ENCODE peak calls at places on chromosomes 13 and 19, in ten cellular contexts. One of them, this sample, is unnamed.

GRCh38 chr19:3536429-3537100 is 2.4 kb upstream of the TEKTIP1 start:
- DNase-seq in uterus: no peak
- DNase-seq in dorsolateral prefrontal cortex: no peak
- DNase-seq in AG04450: no peak
- DNase-seq in cardiac muscle cell: no peak
- DNase-seq in colonic mucosa: no peak
- DNase-seq in tibial artery: no peak
- DNase-seq in heart right ventricle: peak; percentile 50
- DNase-seq in heart left ventricle: peak; percentile 67
- DNase-seq in brain microvascular endothelial cell: no peak
- DNase-seq in this sample: peak; percentile 45

GRCh38 chr19:55179570-55180484 is at the start of gene SYT5:
- DNase-seq in uterus: no peak
- DNase-seq in dorsolateral prefrontal cortex: no peak
- DNase-seq in AG04450: no peak
- DNase-seq in cardiac muscle cell: peak; percentile 42
- DNase-seq in colonic mucosa: peak; percentile 62
- DNase-seq in tibial artery: no peak
- DNase-seq in heart right ventricle: peak; percentile 48
- DNase-seq in heart left ventricle: peak; percentile 36
- DNase-seq in brain microvascular endothelial cell: no peak
- DNase-seq in this sample: peak; percentile 33

GRCh38 chr13:89294115-89294867 is 1623.1 kb downstream of the SLITRK5 start:
- DNase-seq in uterus: no peak
- DNase-seq in dorsolateral prefrontal cortex: no peak
- DNase-seq in AG04450: no peak
- DNase-seq in cardiac muscle cell: no peak
- DNase-seq in colonic mucosa: no peak
- DNase-seq in tibial artery: no peak
- DNase-seq in heart right ventricle: no peak
- DNase-seq in heart left ventricle: no peak
- DNase-seq in brain microvascular endothelial cell: no peak
- DNase-seq in this sample: no peak

GRCh38 chr13:50829226-50829625 is 14.3 kb downstream of the DLEU7 start:
- DNase-seq in uterus: no peak
- DNase-seq in dorsolateral prefrontal cortex: no peak
- DNase-seq in AG04450: no peak
- DNase-seq in cardiac muscle cell: no peak
- DNase-seq in colonic mucosa: no peak
- DNase-seq in tibial artery: no peak
- DNase-seq in heart right ventricle: no peak
- DNase-seq in heart left ventricle: no peak
- DNase-seq in brain microvascular endothelial cell: no peak
- DNase-seq in this sample: no peak

GRCh38 chr19:51224163-51224641 is 678 bp upstream of the CD33 start:
- DNase-seq in uterus: no peak
- DNase-seq in dorsolateral prefrontal cortex: no peak
- DNase-seq in AG04450: no peak
- DNase-seq in cardiac muscle cell: no peak
- DNase-seq in colonic mucosa: no peak
- DNase-seq in tibial artery: no peak
- DNase-seq in heart right ventricle: no peak
- DNase-seq in heart left ventricle: no peak
- DNase-seq in brain microvascular endothelial cell: no peak
- DNase-seq in this sample: no peak

GRCh38 chr19:39445258-39446071 is at the start of gene SUPT5H:
- DNase-seq in uterus: peak; percentile 97
- DNase-seq in dorsolateral prefrontal cortex: peak; percentile 95
- DNase-seq in AG04450: peak; percentile 95
- DNase-seq in cardiac muscle cell: peak; percentile 98
- DNase-seq in colonic mucosa: peak; percentile 98
- DNase-seq in tibial artery: peak; percentile 98
- DNase-seq in heart right ventricle: peak; percentile 96
- DNase-seq in heart left ventricle: peak; percentile 98
- DNase-seq in brain microvascular endothelial cell: peak; percentile 92
- DNase-seq in this sample: peak; percentile 97

GRCh38 chr13:97205971-97206370 is 16.2 kb upstream of the MBNL2 start:
- DNase-seq in uterus: no peak
- DNase-seq in dorsolateral prefrontal cortex: no peak
- DNase-seq in AG04450: no peak
- DNase-seq in cardiac muscle cell: peak; percentile 66
- DNase-seq in colonic mucosa: no peak
- DNase-seq in tibial artery: no peak
- DNase-seq in heart right ventricle: no peak
- DNase-seq in heart left ventricle: no peak
- DNase-seq in brain microvascular endothelial cell: peak; percentile 88
- DNase-seq in this sample: no peak

GRCh38 chr13:36282818-36283432 is 14.7 kb downstream of the CCDC169 start:
- DNase-seq in uterus: no peak
- DNase-seq in dorsolateral prefrontal cortex: no peak
- DNase-seq in AG04450: peak; percentile 4
- DNase-seq in cardiac muscle cell: peak; percentile 67
- DNase-seq in colonic mucosa: no peak
- DNase-seq in tibial artery: no peak
- DNase-seq in heart right ventricle: no peak
- DNase-seq in heart left ventricle: no peak
- DNase-seq in brain microvascular endothelial cell: no peak
- DNase-seq in this sample: no peak

GRCh38 chr13:107244241-107244640 is 676.3 kb upstream of the ARGLU1 start:
- DNase-seq in uterus: no peak
- DNase-seq in dorsolateral prefrontal cortex: no peak
- DNase-seq in AG04450: no peak
- DNase-seq in cardiac muscle cell: no peak
- DNase-seq in colonic mucosa: no peak
- DNase-seq in tibial artery: no peak
- DNase-seq in heart right ventricle: no peak
- DNase-seq in heart left ventricle: no peak
- DNase-seq in brain microvascular endothelial cell: no peak
- DNase-seq in this sample: no peak

GRCh38 chr13:21243045-21243842 is 66.8 kb downstream of the MRPL57 start:
- DNase-seq in uterus: no peak
- DNase-seq in dorsolateral prefrontal cortex: no peak
- DNase-seq in AG04450: no peak
- DNase-seq in cardiac muscle cell: no peak
- DNase-seq in colonic mucosa: no peak
- DNase-seq in tibial artery: no peak
- DNase-seq in heart right ventricle: no peak
- DNase-seq in heart left ventricle: no peak
- DNase-seq in brain microvascular endothelial cell: no peak
- DNase-seq in this sample: no peak

GRCh38 chr19:57830071-57830602 is at the start of gene ZNF587B:
- DNase-seq in uterus: peak; percentile 48
- DNase-seq in dorsolateral prefrontal cortex: peak; percentile 80
- DNase-seq in AG04450: peak; percentile 27
- DNase-seq in cardiac muscle cell: peak; percentile 92
- DNase-seq in colonic mucosa: peak; percentile 63
- DNase-seq in tibial artery: peak; percentile 78
- DNase-seq in heart right ventricle: peak; percentile 78
- DNase-seq in heart left ventricle: peak; percentile 83
- DNase-seq in brain microvascular endothelial cell: peak; percentile 78
- DNase-seq in this sample: peak; percentile 82

GRCh38 chr13:40565282-40566148 is 100.9 kb downstream of the FOXO1 start:
- DNase-seq in uterus: no peak
- DNase-seq in dorsolateral prefrontal cortex: no peak
- DNase-seq in AG04450: no peak
- DNase-seq in cardiac muscle cell: no peak
- DNase-seq in colonic mucosa: no peak
- DNase-seq in tibial artery: no peak
- DNase-seq in heart right ventricle: no peak
- DNase-seq in heart left ventricle: no peak
- DNase-seq in brain microvascular endothelial cell: no peak
- DNase-seq in this sample: no peak

DNA sequence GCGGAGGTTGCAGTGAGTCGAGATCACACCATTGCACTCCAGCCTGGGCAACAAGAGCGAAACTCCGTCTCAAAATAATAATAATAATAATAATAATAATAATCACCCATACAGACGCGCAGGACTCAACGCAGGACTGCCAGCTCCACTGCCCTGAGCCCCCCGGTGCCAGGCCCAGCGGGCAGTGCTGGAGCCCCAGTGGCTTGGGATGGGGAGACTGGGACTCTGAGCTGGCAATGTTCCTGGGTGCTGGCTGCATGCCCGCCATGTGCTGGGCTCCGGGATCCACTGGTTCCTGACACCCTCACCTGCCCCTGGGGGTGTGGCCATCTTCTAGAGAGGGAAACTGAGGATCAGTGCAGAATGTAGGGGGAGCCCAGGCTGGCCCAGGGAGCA is 325 bp upstream of the AZU1 start:
- DNase-seq in uterus: no peak
- DNase-seq in dorsolateral prefrontal cortex: no peak
- DNase-seq in AG04450: no peak
- DNase-seq in cardiac muscle cell: no peak
- DNase-seq in colonic mucosa: no peak
- DNase-seq in tibial artery: no peak
- DNase-seq in heart right ventricle: no peak
- DNase-seq in heart left ventricle: no peak
- DNase-seq in brain microvascular endothelial cell: no peak
- DNase-seq in this sample: no peak
- H3K4me3 ChIP-seq in uterus: no peak overlapping the region
- H3K4me3 ChIP-seq in dorsolateral prefrontal cortex: no peak overlapping the region
- H3K4me3 ChIP-seq in AG04450: no peak overlapping the region
- H3K4me3 ChIP-seq in cardiac muscle cell: no peak overlapping the region
- H3K4me3 ChIP-seq in colonic mucosa: no peak overlapping the region
- H3K4me3 ChIP-seq in tibial artery: no peak overlapping the region
- H3K4me3 ChIP-seq in heart right ventricle: no peak overlapping the region
- H3K4me3 ChIP-seq in heart left ventricle: no peak overlapping the region
- H3K4me3 ChIP-seq in brain microvascular endothelial cell: no peak overlapping the region
- H3K4me3 ChIP-seq in this sample: no peak overlapping the region

GRCh38 chr19:47372603-47373002 is 23.5 kb downstream of the DHX34 start:
- DNase-seq in uterus: no peak
- DNase-seq in dorsolateral prefrontal cortex: no peak
- DNase-seq in AG04450: no peak
- DNase-seq in cardiac muscle cell: no peak
- DNase-seq in colonic mucosa: no peak
- DNase-seq in tibial artery: no peak
- DNase-seq in heart right ventricle: no peak
- DNase-seq in heart left ventricle: no peak
- DNase-seq in brain microvascular endothelial cell: no peak
- DNase-seq in this sample: no peak
- TF ChIP-seq CTCF in uterus: no peak
- TF ChIP-seq CTCF in dorsolateral prefrontal cortex: no peak
- TF ChIP-seq CTCF in AG04450: no peak
- TF ChIP-seq CTCF in cardiac muscle cell: no peak
- TF ChIP-seq CTCF in colonic mucosa: no peak
- TF ChIP-seq CTCF in tibial artery: no peak
- TF ChIP-seq CTCF in heart right ventricle: no peak
- TF ChIP-seq CTCF in heart left ventricle: no peak
- TF ChIP-seq CTCF in brain microvascular endothelial cell: no peak
- TF ChIP-seq CTCF in this sample: no peak

GRCh38 chr19:37251308-37252229 is 33.6 kb downstream of the ZNF383 start:
- DNase-seq in uterus: peak; percentile 75
- DNase-seq in dorsolateral prefrontal cortex: peak; percentile 86
- DNase-seq in AG04450: peak; percentile 83
- DNase-seq in cardiac muscle cell: peak; percentile 98
- DNase-seq in colonic mucosa: peak; percentile 73
- DNase-seq in tibial artery: peak; percentile 89
- DNase-seq in heart right ventricle: peak; percentile 85
- DNase-seq in heart left ventricle: peak; percentile 91
- DNase-seq in brain microvascular endothelial cell: peak; percentile 98
- DNase-seq in this sample: peak; percentile 87
- H3K27ac ChIP-seq in uterus: peak overlapping the region; percentile 55
- H3K27ac ChIP-seq in dorsolateral prefrontal cortex: peak overlapping the region; percentile 62
- H3K27ac ChIP-seq in AG04450: peak overlapping the region; percentile 31
- H3K27ac ChIP-seq in cardiac muscle cell: no peak overlapping the region
- H3K27ac ChIP-seq in colonic mucosa: no peak overlapping the region
- H3K27ac ChIP-seq in tibial artery: peak overlapping the region; percentile 59
- H3K27ac ChIP-seq in heart right ventricle: peak overlapping the region; percentile 80
- H3K27ac ChIP-seq in heart left ventricle: peak overlapping the region; percentile 82
- H3K27ac ChIP-seq in brain microvascular endothelial cell: peak overlapping the region; percentile 47
- H3K27ac ChIP-seq in this sample: peak overlapping the region; percentile 90

GRCh38 chr19:28397311-28397710 is 815.6 kb downstream of the UQCRFS1 start:
- DNase-seq in uterus: no peak
- DNase-seq in dorsolateral prefrontal cortex: no peak
- DNase-seq in AG04450: no peak
- DNase-seq in cardiac muscle cell: no peak
- DNase-seq in colonic mucosa: no peak
- DNase-seq in tibial artery: no peak
- DNase-seq in heart right ventricle: no peak
- DNase-seq in heart left ventricle: no peak
- DNase-seq in brain microvascular endothelial cell: no peak
- DNase-seq in this sample: no peak

GRCh38 chr19:28396259-28396940 is 816.6 kb downstream of the UQCRFS1 start:
- DNase-seq in uterus: no peak
- DNase-seq in dorsolateral prefrontal cortex: no peak
- DNase-seq in AG04450: no peak
- DNase-seq in cardiac muscle cell: no peak
- DNase-seq in colonic mucosa: no peak
- DNase-seq in tibial artery: no peak
- DNase-seq in heart right ventricle: no peak
- DNase-seq in heart left ventricle: no peak
- DNase-seq in brain microvascular endothelial cell: no peak
- DNase-seq in this sample: no peak

GRCh38 chr19:28388988-28389387 is 824.0 kb downstream of the UQCRFS1 start:
- DNase-seq in uterus: no peak
- DNase-seq in dorsolateral prefrontal cortex: no peak
- DNase-seq in AG04450: no peak
- DNase-seq in cardiac muscle cell: no peak
- DNase-seq in colonic mucosa: no peak
- DNase-seq in tibial artery: no peak
- DNase-seq in heart right ventricle: no peak
- DNase-seq in heart left ventricle: no peak
- DNase-seq in brain microvascular endothelial cell: no peak
- DNase-seq in this sample: no peak

GRCh38 chr19:28394705-28395104 is 818.2 kb downstream of the UQCRFS1 start:
- DNase-seq in uterus: no peak
- DNase-seq in dorsolateral prefrontal cortex: no peak
- DNase-seq in AG04450: no peak
- DNase-seq in cardiac muscle cell: no peak
- DNase-seq in colonic mucosa: no peak
- DNase-seq in tibial artery: no peak
- DNase-seq in heart right ventricle: no peak
- DNase-seq in heart left ventricle: no peak
- DNase-seq in brain microvascular endothelial cell: no peak
- DNase-seq in this sample: no peak

DNA sequence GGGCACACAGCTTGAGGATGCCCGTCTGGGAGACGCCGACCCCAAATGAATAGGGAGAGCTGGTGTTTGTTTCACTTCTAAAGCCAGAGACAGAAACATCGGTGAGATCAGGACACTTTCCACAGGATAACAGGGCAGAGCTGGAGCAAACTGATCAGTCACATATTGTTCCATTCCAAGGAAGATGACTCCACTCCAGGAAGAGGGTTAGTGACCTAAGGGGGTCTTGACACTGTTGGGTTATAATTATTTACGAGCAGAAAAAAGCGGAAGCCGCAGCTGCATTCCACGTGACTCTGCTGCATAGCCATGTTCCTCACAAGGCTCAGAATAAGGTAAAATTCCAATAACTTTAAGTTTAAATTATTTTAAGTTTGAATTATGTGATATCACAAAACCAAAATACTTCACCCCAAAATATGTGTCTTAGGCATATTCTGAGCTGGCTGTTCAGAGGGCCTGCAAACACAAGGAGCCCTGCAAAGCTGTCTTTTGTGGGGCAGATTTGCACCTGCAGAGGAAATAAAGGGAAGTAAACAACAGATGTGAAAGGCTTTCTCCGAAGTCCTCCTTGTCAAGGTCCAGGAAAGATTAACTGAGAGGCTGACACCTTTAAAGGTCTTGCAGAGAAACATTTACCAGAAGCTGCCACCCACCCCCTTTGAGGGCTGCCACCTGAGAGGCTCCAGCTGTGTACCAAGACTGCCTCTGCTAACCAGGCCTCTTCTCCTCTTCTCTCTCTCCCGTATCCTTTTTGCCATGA is 819.2 kb downstream of the UQCRFS1 start:
- DNase-seq in uterus: peak; percentile 33
- DNase-seq in dorsolateral prefrontal cortex: no peak
- DNase-seq in AG04450: no peak
- DNase-seq in cardiac muscle cell: no peak
- DNase-seq in colonic mucosa: no peak
- DNase-seq in tibial artery: no peak
- DNase-seq in heart right ventricle: no peak
- DNase-seq in heart left ventricle: no peak
- DNase-seq in brain microvascular endothelial cell: no peak
- DNase-seq in this sample: no peak
- H3K4me3 ChIP-seq in uterus: no peak overlapping the region
- H3K4me3 ChIP-seq in dorsolateral prefrontal cortex: no peak overlapping the region
- H3K4me3 ChIP-seq in AG04450: no peak overlapping the region
- H3K4me3 ChIP-seq in cardiac muscle cell: no peak overlapping the region
- H3K4me3 ChIP-seq in colonic mucosa: no peak overlapping the region
- H3K4me3 ChIP-seq in tibial artery: no peak overlapping the region
- H3K4me3 ChIP-seq in heart right ventricle: no peak overlapping the region
- H3K4me3 ChIP-seq in heart left ventricle: no peak overlapping the region
- H3K4me3 ChIP-seq in brain microvascular endothelial cell: no peak overlapping the region
- H3K4me3 ChIP-seq in this sample: no peak overlapping the region